ENCODE peak calls at places on chromosomes 7 and 10, in five cellular contexts. One of them, this sample, is unnamed. For H3K4me1, the result is how much of the 10 kb centered on the place peaks cover.

GRCh38 chr7:140003913-140004382 is 58.8 kb downstream of the PARP12 start:
- DNase-seq in adrenal gland: no peak
- DNase-seq in body of pancreas: peak
- DNase-seq in A549: peak
- DNase-seq in tibial nerve: no peak
- DNase-seq in this sample: peak

GRCh38 chr10:132258423-132258822 is 49.3 kb downstream of the STK32C start:
- DNase-seq in adrenal gland: no peak
- DNase-seq in body of pancreas: no peak
- DNase-seq in A549: no peak
- DNase-seq in tibial nerve: no peak
- DNase-seq in this sample: no peak

GRCh38 chr7:55063633-55064032 is 44.8 kb downstream of the EGFR start:
- DNase-seq in adrenal gland: no peak
- DNase-seq in body of pancreas: no peak
- DNase-seq in A549: no peak
- DNase-seq in tibial nerve: no peak
- DNase-seq in this sample: no peak

GRCh38 chr7:120867932-120868331 is 10.0 kb upstream of the TSPAN12 start:
- DNase-seq in adrenal gland: no peak
- DNase-seq in body of pancreas: no peak
- DNase-seq in A549: no peak
- DNase-seq in tibial nerve: no peak
- DNase-seq in this sample: peak

GRCh38 chr7:157519798-157520244 is 183.0 kb downstream of the DNAJB6 start:
- DNase-seq in adrenal gland: no peak
- DNase-seq in body of pancreas: no peak
- DNase-seq in A549: no peak
- DNase-seq in tibial nerve: peak
- DNase-seq in this sample: no peak

GRCh38 chr7:113936982-113937381 is 18.2 kb upstream of the PPP1R3A start:
- DNase-seq in adrenal gland: no peak
- DNase-seq in body of pancreas: no peak
- DNase-seq in A549: no peak
- DNase-seq in tibial nerve: no peak
- DNase-seq in this sample: no peak

GRCh38 chr10:102509387-102509786 is 5.6 kb downstream of the SUFU start:
- DNase-seq in adrenal gland: no peak
- DNase-seq in body of pancreas: peak
- DNase-seq in A549: no peak
- DNase-seq in tibial nerve: no peak
- DNase-seq in this sample: no peak

GRCh38 chr7:54985405-54986360 is 33.1 kb upstream of the EGFR start:
- DNase-seq in adrenal gland: no peak
- DNase-seq in body of pancreas: no peak
- DNase-seq in A549: peak
- DNase-seq in tibial nerve: no peak
- DNase-seq in this sample: no peak

GRCh38 chr7:130276796-130277762 is 10.4 kb downstream of the CPA2 start:
- DNase-seq in adrenal gland: no peak
- DNase-seq in body of pancreas: no peak
- DNase-seq in A549: no peak
- DNase-seq in tibial nerve: no peak
- DNase-seq in this sample: no peak

GRCh38 chr7:29135851-29136250 is 10.5 kb downstream of the CPVL start:
- DNase-seq in adrenal gland: no peak
- DNase-seq in body of pancreas: no peak
- DNase-seq in A549: no peak
- DNase-seq in tibial nerve: no peak
- DNase-seq in this sample: no peak

GRCh38 chr7:137282043-137282442 is 61.5 kb downstream of the PTN start:
- DNase-seq in adrenal gland: no peak
- DNase-seq in body of pancreas: no peak
- DNase-seq in A549: no peak
- DNase-seq in tibial nerve: no peak
- DNase-seq in this sample: no peak

GRCh38 chr10:68251146-68251545 is 19.2 kb upstream of the ATOH7 start:
- DNase-seq in adrenal gland: no peak
- DNase-seq in body of pancreas: no peak
- DNase-seq in A549: no peak
- DNase-seq in tibial nerve: no peak
- DNase-seq in this sample: no peak

GRCh38 chr10:128895473-128895872 is 571.6 kb upstream of the MGMT start:
- DNase-seq in adrenal gland: no peak
- DNase-seq in body of pancreas: no peak
- DNase-seq in A549: no peak
- DNase-seq in tibial nerve: no peak
- DNase-seq in this sample: no peak

GRCh38 chr7:44101966-44102845 is 1.9 kb upstream of the AEBP1 start:
- DNase-seq in adrenal gland: no peak
- DNase-seq in body of pancreas: no peak
- DNase-seq in A549: no peak
- DNase-seq in tibial nerve: peak
- DNase-seq in this sample: no peak

GRCh38 chr7:132895231-132895630 is 186.7 kb downstream of the CHCHD3 start:
- DNase-seq in adrenal gland: no peak
- DNase-seq in body of pancreas: no peak
- DNase-seq in A549: no peak
- DNase-seq in tibial nerve: no peak
- DNase-seq in this sample: no peak

DNA sequence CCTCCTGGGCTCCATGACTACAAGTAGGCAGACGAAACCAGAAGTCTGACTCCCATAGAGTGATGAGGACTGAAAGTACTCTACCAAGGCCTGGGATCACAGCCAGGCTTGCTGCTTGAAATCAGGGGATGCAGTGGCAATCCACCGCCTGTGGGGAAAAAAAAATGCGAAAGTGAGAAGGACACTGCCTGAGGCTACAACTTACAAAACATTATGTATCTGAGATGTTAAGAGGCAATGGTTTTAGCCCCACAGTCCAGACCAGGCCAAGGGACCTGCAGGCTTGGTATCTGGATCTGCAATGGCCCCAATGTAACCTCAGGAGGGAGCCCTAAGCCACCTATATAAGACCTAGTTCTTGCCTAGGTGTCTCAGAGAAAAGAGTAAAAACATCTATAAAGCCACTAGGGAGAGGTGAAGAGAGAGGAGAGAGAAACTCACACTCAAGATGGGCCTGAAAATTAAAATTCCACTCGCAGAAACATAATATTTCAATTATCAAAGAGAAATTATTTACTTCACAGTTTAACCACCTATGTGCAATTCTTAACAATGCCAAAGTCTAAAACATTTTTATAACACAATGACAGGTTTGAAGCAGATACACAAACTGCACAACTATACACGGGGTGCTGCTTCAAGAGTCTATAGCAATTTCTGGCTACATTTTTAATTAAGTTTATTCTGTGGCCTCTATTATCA is 13.9 kb downstream of the DNAJC1 start:
- DNase-seq in adrenal gland: peak
- DNase-seq in body of pancreas: peak
- DNase-seq in A549: peak
- DNase-seq in tibial nerve: no peak
- DNase-seq in this sample: peak
- H3K27ac ChIP-seq in adrenal gland: no peak
- H3K27ac ChIP-seq in body of pancreas: no peak
- H3K27ac ChIP-seq in A549: no peak
- H3K27ac ChIP-seq in tibial nerve: no peak
- H3K27ac ChIP-seq in this sample: no peak

GRCh38 chr7:66591801-66592596 is 36.7 kb upstream of the KCTD7 start:
- DNase-seq in adrenal gland: peak
- DNase-seq in body of pancreas: peak
- DNase-seq in A549: peak
- DNase-seq in tibial nerve: peak
- DNase-seq in this sample: peak
- TF ChIP-seq POLR2A in adrenal gland: peak
- TF ChIP-seq POLR2A in body of pancreas: peak
- TF ChIP-seq POLR2A in A549: peak
- TF ChIP-seq POLR2A in tibial nerve: peak
- TF ChIP-seq POLR2A in this sample: peak

DNA sequence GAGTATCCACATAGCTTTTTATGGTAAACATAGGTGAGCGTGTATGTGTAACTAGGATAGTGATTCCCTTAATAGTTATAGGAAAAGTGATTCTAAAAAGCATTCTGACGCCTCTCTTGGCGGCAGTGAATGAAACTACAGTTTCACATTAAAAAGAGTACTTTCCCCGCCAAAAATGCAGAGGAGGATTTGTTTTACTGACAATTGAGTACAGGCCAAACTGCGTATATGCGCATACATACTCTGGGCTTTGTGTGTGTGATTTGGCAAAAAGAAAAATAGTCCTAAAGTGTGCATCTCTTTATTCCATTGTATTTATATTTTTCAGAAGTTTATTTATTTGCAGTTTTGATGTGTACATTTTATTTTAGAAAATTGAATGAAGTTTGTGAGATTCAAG is 10.3 kb downstream of the CUL1 start:
- DNase-seq in adrenal gland: no peak
- DNase-seq in body of pancreas: no peak
- DNase-seq in A549: no peak
- DNase-seq in tibial nerve: no peak
- DNase-seq in this sample: no peak
- H3K4me1 ChIP-seq in adrenal gland: under half
- H3K4me1 ChIP-seq in body of pancreas: under half
- H3K4me1 ChIP-seq in A549: under half
- H3K4me1 ChIP-seq in tibial nerve: half or more
- H3K4me1 ChIP-seq in this sample: half or more

GRCh38 chr7:147411011-147411614 is 1179.5 kb upstream of the C7orf33 start:
- DNase-seq in adrenal gland: no peak
- DNase-seq in body of pancreas: no peak
- DNase-seq in A549: no peak
- DNase-seq in tibial nerve: no peak
- DNase-seq in this sample: no peak

GRCh38 chr7:147415991-147416390 is 1174.6 kb upstream of the C7orf33 start:
- DNase-seq in adrenal gland: no peak
- DNase-seq in body of pancreas: no peak
- DNase-seq in A549: no peak
- DNase-seq in tibial nerve: no peak
- DNase-seq in this sample: no peak

GRCh38 chr7:147412109-147412508 is 1178.5 kb upstream of the C7orf33 start:
- DNase-seq in adrenal gland: no peak
- DNase-seq in body of pancreas: no peak
- DNase-seq in A549: no peak
- DNase-seq in tibial nerve: no peak
- DNase-seq in this sample: no peak

GRCh38 chr7:147413243-147413642 is 1177.3 kb upstream of the C7orf33 start:
- DNase-seq in adrenal gland: no peak
- DNase-seq in body of pancreas: no peak
- DNase-seq in A549: no peak
- DNase-seq in tibial nerve: no peak
- DNase-seq in this sample: no peak

GRCh38 chr7:147412782-147413186 is 1177.8 kb upstream of the C7orf33 start:
- DNase-seq in adrenal gland: no peak
- DNase-seq in body of pancreas: no peak
- DNase-seq in A549: peak
- DNase-seq in tibial nerve: no peak
- DNase-seq in this sample: no peak
- H3K27ac ChIP-seq in adrenal gland: no peak
- H3K27ac ChIP-seq in body of pancreas: no peak
- H3K27ac ChIP-seq in A549: peak
- H3K27ac ChIP-seq in tibial nerve: no peak
- H3K27ac ChIP-seq in this sample: no peak

GRCh38 chr10:79391231-79392019 is 44.2 kb downstream of the PPIF start:
- DNase-seq in adrenal gland: peak
- DNase-seq in body of pancreas: no peak
- DNase-seq in A549: no peak
- DNase-seq in tibial nerve: no peak
- DNase-seq in this sample: peak
- TF ChIP-seq POLR2A in adrenal gland: no peak
- TF ChIP-seq POLR2A in body of pancreas: no peak
- TF ChIP-seq POLR2A in A549: no peak
- TF ChIP-seq POLR2A in tibial nerve: no peak
- TF ChIP-seq POLR2A in this sample: no peak

GRCh38 chr10:59831658-59832503 is 74.5 kb downstream of the CCDC6 start:
- DNase-seq in adrenal gland: no peak
- DNase-seq in body of pancreas: no peak
- DNase-seq in A549: no peak
- DNase-seq in tibial nerve: no peak
- DNase-seq in this sample: no peak
- H3K4me1 ChIP-seq in adrenal gland: under half
- H3K4me1 ChIP-seq in body of pancreas: under half
- H3K4me1 ChIP-seq in A549: under half
- H3K4me1 ChIP-seq in tibial nerve: under half
- H3K4me1 ChIP-seq in this sample: under half

GRCh38 chr10:114042895-114043531 is 653 bp upstream of the ADRB1 start:
- DNase-seq in adrenal gland: no peak
- DNase-seq in body of pancreas: peak
- DNase-seq in A549: peak
- DNase-seq in tibial nerve: no peak
- DNase-seq in this sample: peak
- H3K27ac ChIP-seq in adrenal gland: no peak
- H3K27ac ChIP-seq in body of pancreas: no peak
- H3K27ac ChIP-seq in A549: peak
- H3K27ac ChIP-seq in tibial nerve: peak
- H3K27ac ChIP-seq in this sample: peak